ENCODE peak calls at places on chromosome 18, in five cellular contexts. L is RWPE2; K is MCF 10A; W is stimulated activated CD8-positive, alpha-beta memory T cell treated with anti-CD3 and anti-CD28 coated beads, Interleukin-2, amount 100 ng/mL, for 1 hour; D is neural progenitor cell. Q is an unnamed sample.

GRCh38 chr18:22559414-22560282 is 141.9 kb upstream of the CTAGE1 start:
- DNase-seq in L (no peak), K (no peak), W (no peak), D (peak), Q (no peak)

GRCh38 chr18:48302736-48303135 is 106.4 kb downstream of the ZBTB7C start:
- DNase-seq in L (no peak), K (no peak), W (no peak), D (no peak), Q (no peak)

GRCh38 chr18:8224576-8224975 is 384.7 kb upstream of the RAB12 start:
- DNase-seq in L (no peak), K (no peak), W (no peak), D (no peak), Q (no peak)

GRCh38 chr18:59902180-59902992 is 2.6 kb downstream of the PMAIP1 start:
- DNase-seq in L (no peak), K (no peak), W (no peak), D (no peak), Q (no peak)

GRCh38 chr18:22194151-22194598 is 24.8 kb downstream of the GATA6 start:
- DNase-seq in L (no peak), K (no peak), W (no peak), D (peak), Q (no peak)

GRCh38 chr18:9825571-9826073 is 60.2 kb upstream of the TXNDC2 start:
- DNase-seq in L (no peak), K (peak), W (no peak), D (no peak), Q (no peak)

GRCh38 chr18:75799449-75800330 is 372.2 kb upstream of the SMIM21 start:
- DNase-seq in L (no peak), K (no peak), W (no peak), D (no peak), Q (no peak)

GRCh38 chr18:26003391-26003790 is 87.0 kb downstream of the SS18 start:
- DNase-seq in L (no peak), K (peak), W (no peak), D (no peak), Q (no peak)

GRCh38 chr18:27627927-27628326 is 442.8 kb upstream of the CHST9 start:
- DNase-seq in L (no peak), K (no peak), W (no peak), D (peak), Q (no peak)

GRCh38 chr18:75895135-75895534 is 467.6 kb upstream of the SMIM21 start:
- DNase-seq in L (no peak), K (no peak), W (no peak), D (no peak), Q (no peak)

GRCh38 chr18:44789704-44790103 is 109.0 kb downstream of the SETBP1 start:
- DNase-seq in L (no peak), K (no peak), W (no peak), D (peak), Q (no peak)

GRCh38 chr18:56235773-56236115 is 402.6 kb downstream of the TXNL1 start:
- DNase-seq in L (no peak), K (no peak), W (no peak), D (peak), Q (no peak)

GRCh38 chr18:2978208-2978607 is 34.7 kb downstream of the LPIN2 start:
- DNase-seq in L (no peak), K (no peak), W (no peak), D (no peak), Q (no peak)

GRCh38 chr18:66819235-66819634 is 215.3 kb upstream of the CDH19 start:
- DNase-seq in L (no peak), K (no peak), W (no peak), D (no peak), Q (no peak)

GRCh38 chr18:2569338-2570207 is 1.7 kb downstream of the METTL4 start:
- DNase-seq in L (no peak), K (no peak), W (no peak), D (no peak), Q (no peak)

GRCh38 chr18:79919089-79919488 is 32.4 kb downstream of the SLC66A2 start:
- DNase-seq in L (no peak), K (no peak), W (no peak), D (no peak), Q (peak)

GRCh38 chr18:57942090-57942489 is 101.9 kb upstream of the NEDD4L start:
- DNase-seq in L (peak), K (peak), W (no peak), D (peak), Q (no peak)

GRCh38 chr18:55300469-55301195 is 287.4 kb downstream of the TCF4 start:
- DNase-seq in L (no peak), K (no peak), W (no peak), D (no peak), Q (no peak)

GRCh38 chr18:46756172-46756558 is 688 bp downstream of the ST8SIA5 start:
- DNase-seq in L (no peak), K (no peak), W (no peak), D (no peak), Q (no peak)

GRCh38 chr18:74268933-74269620 is 22.7 kb downstream of the CYB5A start:
- DNase-seq in L (no peak), K (no peak), W (no peak), D (no peak), Q (no peak)

GRCh38 chr18:25915907-25916306 is 174.5 kb downstream of the SS18 start:
- DNase-seq in L (no peak), K (no peak), W (no peak), D (no peak), Q (no peak)

GRCh38 chr18:67139899-67140298 is 376.6 kb downstream of the DSEL start:
- DNase-seq in L (no peak), K (no peak), W (no peak), D (no peak), Q (no peak)

GRCh38 chr18:66410692-66411091 is 193.2 kb downstream of the CDH19 start:
- DNase-seq in L (no peak), K (no peak), W (no peak), D (no peak), Q (no peak)

GRCh38 chr18:21660078-21660477 is 44.5 kb downstream of the ABHD3 start:
- DNase-seq in L (no peak), K (no peak), W (no peak), D (no peak), Q (no peak)

GRCh38 chr18:55650363-55650870 is 62.4 kb upstream of the TCF4 start:
- DNase-seq in L (no peak), K (peak), W (no peak), D (no peak), Q (no peak)

GRCh38 chr18:8818982-8819381 is 113.6 kb downstream of the MTCL1 start:
- DNase-seq in L (no peak), K (no peak), W (no peak), D (no peak), Q (no peak)

GRCh38 chr18:65215865-65216466 is 534.8 kb upstream of the CDH7 start:
- DNase-seq in L (no peak), K (no peak), W (no peak), D (no peak), Q (no peak)

GRCh38 chr18:36780748-36781147 is 48.1 kb downstream of the TPGS2 start:
- DNase-seq in L (no peak), K (no peak), W (no peak), D (no peak), Q (no peak)

GRCh38 chr18:49892148-49892924 is 79.0 kb upstream of the ACAA2 start:
- DNase-seq in L (no peak), K (no peak), W (no peak), D (no peak), Q (no peak)

GRCh38 chr18:51135361-51135760 is 62.1 kb downstream of the MEX3C start:
- DNase-seq in L (no peak), K (peak), W (no peak), D (no peak), Q (no peak)

GRCh38 chr18:11962586-11962985 is 18.7 kb upstream of the IMPA2 start:
- DNase-seq in L (no peak), K (no peak), W (no peak), D (no peak), Q (no peak)

GRCh38 chr18:11607897-11608296 is 1.5 kb upstream of the SLC35G4 start:
- DNase-seq in L (no peak), K (no peak), W (no peak), D (peak), Q (no peak)

GRCh38 chr18:40380657-40381441 is 1574.2 kb upstream of the PIK3C3 start:
- DNase-seq in L (no peak), K (no peak), W (no peak), D (peak), Q (no peak)

GRCh38 chr18:42514522-42514921 is 559.5 kb downstream of the PIK3C3 start:
- DNase-seq in L (no peak), K (peak), W (no peak), D (no peak), Q (no peak)

GRCh38 chr18:55546873-55547704 is 40.9 kb downstream of the TCF4 start:
- DNase-seq in L (no peak), K (peak), W (no peak), D (no peak), Q (no peak)